ENCODE peak calls at places on chromosome 19, in eight cellular contexts. B is AG08395, Y is nucleus accumbens, C is hypothalamus, E is NCI-H146, I is substantia nigra, X is amniotic stem cell, L is glomerular endothelial cell. T is an unnamed sample.

GRCh38 chr19:35561436-35561835 is 2.0 kb downstream of the ATP4A start:
- DNase-seq in B (no peak), Y (no peak), C (no peak), E (no peak), I (no peak), X (no peak), L (no peak), T (no peak)

GRCh38 chr19:33902802-33903488 is 106.3 kb downstream of the KCTD15 start:
- DNase-seq in B (no peak), Y (no peak), C (no peak), E (no peak), I (no peak), X (no peak), L (no peak), T (no peak)

GRCh38 chr19:1503089-1503924 is 9.5 kb downstream of the ADAMTSL5 start:
- DNase-seq in B (peak), Y (peak), C (peak), E (no peak), I (peak), X (no peak), L (no peak), T (peak)

GRCh38 chr19:14410054-14410774 is 8.9 kb downstream of the DDX39A start:
- DNase-seq in B (no peak), Y (no peak), C (no peak), E (no peak), I (no peak), X (no peak), L (no peak), T (no peak)

GRCh38 chr19:2795827-2796658 is 10.7 kb downstream of the THOP1 start:
- DNase-seq in B (no peak), Y (no peak), C (no peak), E (no peak), I (no peak), X (no peak), L (no peak), T (no peak)

GRCh38 chr19:41415154-41415571 is 12.0 kb downstream of the B3GNT8 start:
- DNase-seq in B (no peak), Y (no peak), C (no peak), E (peak), I (no peak), X (no peak), L (no peak), T (no peak)

GRCh38 chr19:29467824-29468401 is 57.9 kb upstream of the VSTM2B start:
- DNase-seq in B (no peak), Y (peak), C (peak), E (peak), I (peak), X (no peak), L (no peak), T (no peak)

GRCh38 chr19:35268546-35269424 is at the start of gene USF2:
- DNase-seq in B (peak), Y (peak), C (peak), E (peak), I (peak), X (peak), L (no peak), T (peak)

GRCh38 chr19:6739884-6740588 is 556 bp downstream of the TRIP10 start:
- DNase-seq in B (no peak), Y (no peak), C (no peak), E (peak), I (no peak), X (no peak), L (no peak), T (no peak)

GRCh38 chr19:39524495-39524894 is 8.2 kb downstream of the EID2B start:
- DNase-seq in B (no peak), Y (no peak), C (no peak), E (no peak), I (no peak), X (no peak), L (no peak), T (no peak)

GRCh38 chr19:13959141-13959961 is 7.0 kb downstream of the DCAF15 start:
- DNase-seq in B (no peak), Y (no peak), C (no peak), E (no peak), I (no peak), X (no peak), L (no peak), T (no peak)

GRCh38 chr19:36255316-36255715 is 40.4 kb downstream of the ZNF146 start:
- DNase-seq in B (no peak), Y (no peak), C (no peak), E (no peak), I (no peak), X (no peak), L (no peak), T (no peak)

GRCh38 chr19:19406878-19407639 is 1.6 kb downstream of the GATAD2A start:
- DNase-seq in B (peak), Y (peak), C (peak), E (no peak), I (peak), X (peak), L (no peak), T (peak)

GRCh38 chr19:6271721-6272410 is 7.9 kb downstream of the MLLT1 start:
- DNase-seq in B (peak), Y (peak), C (peak), E (no peak), I (peak), X (peak), L (no peak), T (no peak)

GRCh38 chr19:46860846-46861690 is at the start of gene ARHGAP35:
- DNase-seq in B (peak), Y (no peak), C (no peak), E (peak), I (no peak), X (no peak), L (no peak), T (peak)

GRCh38 chr19:2271516-2272103 is 10.4 kb downstream of the PEAK3 start:
- DNase-seq in B (peak), Y (no peak), C (no peak), E (no peak), I (no peak), X (peak), L (no peak), T (no peak)

GRCh38 chr19:40256511-40256910 is 28.6 kb downstream of the AKT2 start:
- DNase-seq in B (no peak), Y (no peak), C (no peak), E (no peak), I (no peak), X (no peak), L (no peak), T (no peak)

GRCh38 chr19:12453495-12453894 is 12.7 kb upstream of the ZNF443 start:
- DNase-seq in B (no peak), Y (no peak), C (no peak), E (no peak), I (no peak), X (no peak), L (no peak), T (no peak)

GRCh38 chr19:14746891-14747290 is 31.5 kb downstream of the ADGRE2 start:
- DNase-seq in B (no peak), Y (no peak), C (no peak), E (no peak), I (no peak), X (no peak), L (no peak), T (no peak)

GRCh38 chr19:7748756-7749155 is 1.4 kb upstream of the CD209 start:
- DNase-seq in B (no peak), Y (no peak), C (no peak), E (peak), I (no peak), X (no peak), L (peak), T (no peak)

GRCh38 chr19:41226053-41226873 is 7.2 kb downstream of the AXL start:
- DNase-seq in B (peak), Y (peak), C (no peak), E (no peak), I (peak), X (peak), L (no peak), T (no peak)

GRCh38 chr19:49807174-49807830 is 5.8 kb downstream of the FUZ start:
- DNase-seq in B (no peak), Y (no peak), C (no peak), E (no peak), I (no peak), X (no peak), L (no peak), T (no peak)

GRCh38 chr19:35549174-35549788 is 3.9 kb downstream of the TMEM147 start:
- DNase-seq in B (peak), Y (peak), C (no peak), E (peak), I (peak), X (peak), L (peak), T (peak)

GRCh38 chr19:17235618-17236413 is 9.8 kb downstream of the OCEL1 start:
- DNase-seq in B (peak), Y (peak), C (peak), E (no peak), I (peak), X (peak), L (no peak), T (peak)

GRCh38 chr19:42919757-42920079 is 2.0 kb upstream of the PSG6 start:
- DNase-seq in B (no peak), Y (no peak), C (no peak), E (no peak), I (no peak), X (no peak), L (no peak), T (no peak)

GRCh38 chr19:33157906-33158305 is 26.0 kb downstream of the WDR88 start:
- DNase-seq in B (no peak), Y (no peak), C (no peak), E (no peak), I (no peak), X (no peak), L (no peak), T (no peak)

GRCh38 chr19:2529473-2529918 is 53.6 kb downstream of the GADD45B start:
- DNase-seq in B (peak), Y (no peak), C (no peak), E (no peak), I (no peak), X (peak), L (no peak), T (no peak)

GRCh38 chr19:41994521-41994971 is 516 bp upstream of the ATP1A3 start:
- DNase-seq in B (no peak), Y (peak), C (no peak), E (peak), I (no peak), X (no peak), L (no peak), T (peak)

GRCh38 chr19:41869374-41869955 is 7.6 kb upstream of the CD79A start:
- DNase-seq in B (no peak), Y (no peak), C (no peak), E (peak), I (no peak), X (no peak), L (no peak), T (no peak)

GRCh38 chr19:40466219-40467006 is at the start of gene SPTBN4:
- DNase-seq in B (no peak), Y (peak), C (peak), E (no peak), I (peak), X (no peak), L (no peak), T (peak)

GRCh38 chr19:18282788-18283141 is 1.3 kb upstream of the JUND start:
- DNase-seq in B (no peak), Y (no peak), C (no peak), E (peak), I (no peak), X (no peak), L (no peak), T (no peak)

GRCh38 chr19:48196321-48196761 is 25.9 kb downstream of the ZSWIM9 start:
- DNase-seq in B (no peak), Y (no peak), C (no peak), E (peak), I (no peak), X (no peak), L (no peak), T (no peak)

GRCh38 chr19:10379880-10380310 is 477 bp downstream of the TYK2 start:
- DNase-seq in B (no peak), Y (no peak), C (no peak), E (no peak), I (no peak), X (no peak), L (no peak), T (no peak)

GRCh38 chr19:33698576-33699435 is 77.1 kb downstream of the CHST8 start:
- DNase-seq in B (no peak), Y (no peak), C (no peak), E (no peak), I (no peak), X (no peak), L (no peak), T (no peak)

GRCh38 chr19:17677002-17677401 is 11.2 kb downstream of the UNC13A start:
- DNase-seq in B (no peak), Y (no peak), C (no peak), E (peak), I (no peak), X (no peak), L (no peak), T (no peak)

GRCh38 chr19:17170538-17171297 is 44.4 kb upstream of the USE1 start:
- DNase-seq in B (no peak), Y (no peak), C (no peak), E (no peak), I (no peak), X (no peak), L (no peak), T (no peak)

GRCh38 chr19:36771275-36772231 is 1.1 kb downstream of the ZNF850 start:
- DNase-seq in B (peak), Y (peak), C (no peak), E (peak), I (peak), X (peak), L (peak), T (no peak)